ENCODE peak calls at places on chromosomes 4 and X, in ten cellular contexts. X, L, T, W, E, C, R, P, S and A are unnamed samples.

GRCh38 chr4:89382439-89382838 is 74.8 kb upstream of the GPRIN3 start:
- DNase-seq in W (no peak), R (no peak), S (no peak), C (no peak), L (no peak), E (no peak), P (no peak), T (no peak), X (no peak), A (no peak)

GRCh38 chr4:10104211-10104990 is 12.2 kb downstream of the WDR1 start:
- DNase-seq in C (no peak), E (no peak), X (no peak), W (no peak), S (no peak), P (no peak), L (no peak), T (no peak), R (peak; percentile 61), A (no peak)

GRCh38 chr4:158624889-158625478 is 46.7 kb downstream of the C4orf46 start:
- DNase-seq in C (peak; percentile 79), R (peak; percentile 84), W (peak; percentile 35), S (peak; percentile 53), X (no peak), E (peak; percentile 61), P (peak; percentile 31), L (peak; percentile 4), T (peak; percentile 55), A (no peak)

GRCh38 chrX:115560211-115560977 is 580 bp upstream of the PLS3 start:
- DNase-seq in S (no peak), L (no peak), X (no peak), R (no peak), C (peak; percentile 72), T (no peak), E (peak; percentile 27), W (peak; percentile 30), P (no peak), A (no peak)

GRCh38 chr4:19494958-19495357 is 756.7 kb upstream of the SLIT2 start:
- DNase-seq in P (no peak), W (no peak), C (no peak), S (no peak), X (no peak), E (no peak), L (no peak), R (peak; percentile 58), T (no peak), A (no peak)

GRCh38 chr4:173488656-173489055 is 41.4 kb downstream of the HAND2 start:
- DNase-seq in R (peak; percentile 38), C (no peak), L (no peak), S (peak; percentile 28), P (no peak), W (no peak), E (no peak), X (no peak), T (no peak), A (no peak)

GRCh38 chr4:67104145-67104544 is 441.2 kb downstream of the CENPC start:
- DNase-seq in X (no peak), W (no peak), L (no peak), S (no peak), E (no peak), P (no peak), T (no peak), C (peak; percentile 22), R (no peak), A (no peak)

GRCh38 chr4:151304755-151305154 is 20.6 kb downstream of the SH3D19 start:
- DNase-seq in S (no peak), E (peak; percentile 24), P (no peak), C (peak; percentile 37), X (no peak), L (no peak), R (no peak), T (no peak), W (no peak), A (no peak)

GRCh38 chr4:110104661-110105060 is 93.8 kb downstream of the ELOVL6 start:
- DNase-seq in C (no peak), T (no peak), S (no peak), L (no peak), E (no peak), P (no peak), R (no peak), X (no peak), W (no peak), A (no peak)

GRCh38 chr4:8553958-8554357 is 26.2 kb upstream of the GPR78 start:
- DNase-seq in E (no peak), C (no peak), W (no peak), T (no peak), L (no peak), X (no peak), R (no peak), P (no peak), S (no peak), A (no peak)

GRCh38 chrX:11287505-11287904 is 5.7 kb upstream of the AMELX start:
- DNase-seq in T (no peak), L (no peak), C (peak; percentile 41), P (no peak), R (peak; percentile 43), X (no peak), S (no peak), E (no peak), W (no peak), A (no peak)

GRCh38 chr4:7193040-7193958 is 961 bp downstream of the SORCS2 start:
- DNase-seq in S (no peak), L (no peak), T (no peak), X (no peak), R (peak; percentile 50), W (no peak), P (no peak), E (no peak), C (no peak), A (no peak)

GRCh38 chrX:43962636-43963035 is 10.6 kb downstream of the NDP start:
- DNase-seq in X (no peak), W (no peak), T (no peak), E (no peak), L (no peak), P (no peak), S (no peak), C (no peak), R (no peak), A (no peak)

GRCh38 chr4:186958951-186959350 is 235.3 kb upstream of the FAT1 start:
- DNase-seq in E (no peak), T (no peak), S (no peak), R (no peak), P (no peak), W (no peak), X (no peak), C (no peak), L (no peak), A (no peak)

GRCh38 chrX:40960041-40960440 is 125.2 kb upstream of the USP9X start:
- DNase-seq in X (no peak), C (no peak), T (no peak), P (no peak), E (no peak), W (no peak), R (no peak), S (peak; percentile 20), L (no peak), A (no peak)

GRCh38 chr4:141142423-141142822 is 9.2 kb upstream of the RNF150 start:
- DNase-seq in S (no peak), L (no peak), P (no peak), W (no peak), T (no peak), X (no peak), C (peak; percentile 8), R (no peak), E (peak; percentile 85), A (no peak)

GRCh38 chr4:182405087-182405486 is 161.9 kb downstream of the TENM3 start:
- DNase-seq in T (no peak), W (no peak), C (no peak), R (no peak), L (no peak), S (no peak), P (no peak), E (no peak), X (no peak), A (no peak)

GRCh38 chrX:134749651-134750450 is 91.6 kb upstream of the PLAC1 start:
- DNase-seq in E (no peak), R (no peak), C (no peak), T (no peak), L (no peak), W (no peak), P (no peak), X (no peak), S (no peak), A (no peak)

GRCh38 chr4:99986792-99987191 is 36.7 kb upstream of the H2AZ1 start:
- DNase-seq in X (no peak), P (no peak), L (no peak), E (no peak), S (no peak), W (no peak), R (no peak), C (no peak), T (no peak), A (no peak)

GRCh38 chrX:88828011-88828410 is 81.0 kb downstream of the CPXCR1 start:
- DNase-seq in R (no peak), X (no peak), L (no peak), T (no peak), S (no peak), W (no peak), C (no peak), E (no peak), P (no peak), A (no peak)

GRCh38 chr4:139958738-139959096 is 195.3 kb downstream of the MAML3 start:
- DNase-seq in L (no peak), R (no peak), C (peak; percentile 31), W (no peak), P (no peak), X (no peak), E (no peak), S (no peak), T (no peak), A (no peak)

GRCh38 chrX:120468825-120469525 is at the start of gene LAMP2:
- DNase-seq in T (peak; percentile 86), L (peak; percentile 62), C (peak; percentile 88), X (peak; percentile 86), E (peak; percentile 80), R (peak; percentile 95), P (peak; percentile 48), S (peak; percentile 85), W (peak; percentile 92), A (peak; percentile 66)

GRCh38 chr4:29805245-29805644 is 914.9 kb upstream of the PCDH7 start:
- DNase-seq in W (peak; percentile 4), X (peak; percentile 16), P (no peak), E (peak; percentile 47), S (no peak), C (peak; percentile 34), R (no peak), L (no peak), T (no peak), A (no peak)

GRCh38 chrX:113512700-113513395 is 672.2 kb upstream of the AMOT start:
- DNase-seq in E (peak; percentile 40), W (no peak), X (no peak), L (no peak), T (no peak), C (peak; percentile 57), P (peak; percentile 5), R (peak; percentile 61), S (peak; percentile 27), A (no peak)

GRCh38 chr4:113686950-113687718 is 74.4 kb downstream of the CAMK2D start:
- DNase-seq in L (no peak), C (no peak), X (no peak), P (peak; percentile 5), S (peak; percentile 66), E (no peak), W (no peak), T (peak; percentile 51), R (peak; percentile 17), A (no peak)

GRCh38 chr4:110493521-110493920 is 17.6 kb downstream of the ENPEP start:
- DNase-seq in E (no peak), X (no peak), P (no peak), W (no peak), T (no peak), L (no peak), R (no peak), C (no peak), S (no peak), A (no peak)

GRCh38 chr4:10173754-10174749 is 57.5 kb upstream of the WDR1 start:
- DNase-seq in E (no peak), P (no peak), C (no peak), L (no peak), T (no peak), R (no peak), W (no peak), S (no peak), X (no peak), A (no peak)

GRCh38 chrX:46704767-46705386 is 54.0 kb downstream of the SLC9A7 start:
- DNase-seq in S (no peak), L (no peak), T (peak; percentile 79), X (no peak), C (peak; percentile 28), E (no peak), P (no peak), W (no peak), R (peak; percentile 68), A (no peak)